ENCODE peak calls at places on chromosome 9, in nine cellular contexts. I, U, Z, L, N, T, X, M and V are unnamed samples.

GRCh38 chr9:33800886-33801285 is 5.5 kb downstream of the PRSS3 start:
- DNase-seq in I (no peak), U (no peak), Z (no peak), L (no peak), N (no peak), T (peak; percentile 27), X (peak; percentile 29), M (no peak), V (no peak)

GRCh38 chr9:98234231-98234825 is 21.1 kb downstream of the TBC1D2 start:
- DNase-seq in I (no peak), U (no peak), Z (no peak), L (no peak), N (no peak), T (no peak), X (no peak), M (no peak), V (no peak)

GRCh38 chr9:34744295-34745221 is 34.6 kb upstream of the CCL21 start:
- DNase-seq in I (no peak), U (peak; percentile 53), Z (no peak), L (no peak), N (no peak), T (peak; percentile 60), X (peak; percentile 71), M (no peak), V (no peak)

GRCh38 chr9:112012026-112012902 is 115.7 kb downstream of the UGCG start:
- DNase-seq in I (no peak), U (peak; percentile 90), Z (peak; percentile 68), L (no peak), N (peak; percentile 72), T (no peak), X (peak; percentile 92), M (peak; percentile 98), V (no peak)

GRCh38 chr9:110444911-110445310 is 107.2 kb upstream of the TXNDC8 start:
- DNase-seq in I (no peak), U (peak; percentile 24), Z (no peak), L (no peak), N (no peak), T (no peak), X (peak; percentile 49), M (peak; percentile 74), V (no peak)

GRCh38 chr9:92424340-92424739 is at the start of gene OMD:
- DNase-seq in I (no peak), U (no peak), Z (no peak), L (no peak), N (no peak), T (no peak), X (no peak), M (no peak), V (no peak)

GRCh38 chr9:22041792-22042191 is 32.7 kb upstream of the CDKN2B start:
- DNase-seq in I (no peak), U (peak; percentile 5), Z (no peak), L (no peak), N (peak; percentile 84), T (no peak), X (peak; percentile 37), M (no peak), V (no peak)

GRCh38 chr9:18296702-18297531 is 177.0 kb upstream of the ADAMTSL1 start:
- DNase-seq in I (no peak), U (peak; percentile 56), Z (no peak), L (no peak), N (no peak), T (no peak), X (peak; percentile 48), M (peak; percentile 32), V (no peak)

GRCh38 chr9:129256959-129257713 is 79.1 kb upstream of the IER5L start:
- DNase-seq in I (no peak), U (no peak), Z (peak; percentile 17), L (no peak), N (no peak), T (no peak), X (no peak), M (no peak), V (no peak)

GRCh38 chr9:83965350-83966208 is 14.4 kb downstream of the HNRNPK start:
- DNase-seq in I (no peak), U (no peak), Z (no peak), L (no peak), N (no peak), T (peak; percentile 65), X (peak; percentile 45), M (no peak), V (no peak)

GRCh38 chr9:89356782-89357181 is 38.5 kb downstream of the SECISBP2 start:
- DNase-seq in I (no peak), U (no peak), Z (no peak), L (no peak), N (no peak), T (no peak), X (no peak), M (no peak), V (no peak)